ENCODE peak calls at places on chromosomes 12 and 14, in five cellular contexts. L, Z, Y, U and V are unnamed samples.

GRCh38 chr14:22163051-22163450 is 426.0 kb downstream of the DAD1 start:
- DNase-seq in L (no peak), Z (no peak), Y (no peak), U (no peak), V (no peak)

GRCh38 chr12:108801736-108802665 is 55.4 kb downstream of the SSH1 start:
- DNase-seq in L (no peak), Z (no peak), Y (no peak), U (no peak), V (no peak)

GRCh38 chr14:64504897-64505771 is 564 bp downstream of the ZBTB1 start:
- DNase-seq in L (no peak), Z (peak), Y (peak), U (no peak), V (peak)

GRCh38 chr12:89311703-89312293 is 40.5 kb downstream of the DUSP6 start:
- DNase-seq in L (no peak), Z (no peak), Y (no peak), U (no peak), V (no peak)

GRCh38 chr12:6272300-6273208 is 37.9 kb upstream of the PLEKHG6 start:
- DNase-seq in L (no peak), Z (peak), Y (no peak), U (no peak), V (peak)

GRCh38 chr12:21169878-21170472 is 39.0 kb downstream of the SLCO1B1 start:
- DNase-seq in L (peak), Z (peak), Y (peak), U (no peak), V (peak)

GRCh38 chr14:90456551-90456950 is 59.7 kb downstream of the CALM1 start:
- DNase-seq in L (no peak), Z (no peak), Y (no peak), U (no peak), V (no peak)

GRCh38 chr12:102873077-102873476 is 44.0 kb downstream of the PAH start:
- DNase-seq in L (no peak), Z (no peak), Y (no peak), U (no peak), V (no peak)

GRCh38 chr12:93572712-93573551 is 457 bp downstream of the SOCS2 start:
- DNase-seq in L (no peak), Z (no peak), Y (peak), U (no peak), V (no peak)

GRCh38 chr12:88639361-88639760 is 59.1 kb upstream of the KITLG start:
- DNase-seq in L (no peak), Z (no peak), Y (no peak), U (no peak), V (no peak)

GRCh38 chr12:46585854-46586621 is 213.5 kb upstream of the SLC38A2 start:
- DNase-seq in L (no peak), Z (peak), Y (no peak), U (no peak), V (peak)

GRCh38 chr14:102213470-102213869 is 73.8 kb downstream of the WDR20 start:
- DNase-seq in L (no peak), Z (no peak), Y (no peak), U (no peak), V (no peak)

GRCh38 chr12:30779578-30779977 is 24.8 kb upstream of the CAPRIN2 start:
- DNase-seq in L (no peak), Z (no peak), Y (no peak), U (no peak), V (no peak)

GRCh38 chr12:44500423-44500822 is 375.7 kb downstream of the NELL2 start:
- DNase-seq in L (no peak), Z (no peak), Y (no peak), U (no peak), V (no peak)

GRCh38 chr12:117134059-117134458 is 34.8 kb upstream of the TESC start:
- DNase-seq in L (no peak), Z (no peak), Y (no peak), U (no peak), V (no peak)

GRCh38 chr14:54467280-54467679 is 21.5 kb downstream of the GMFB start:
- DNase-seq in L (no peak), Z (no peak), Y (no peak), U (no peak), V (no peak)

GRCh38 chr12:15830538-15830937 is 41.4 kb upstream of the EPS8 start:
- DNase-seq in L (no peak), Z (no peak), Y (no peak), U (no peak), V (no peak)

GRCh38 chr14:93965287-93965821 is 11.0 kb downstream of the ASB2 start:
- DNase-seq in L (no peak), Z (no peak), Y (no peak), U (no peak), V (no peak)

GRCh38 chr12:27913999-27914614 is 58.4 kb downstream of the PTHLH start:
- DNase-seq in L (no peak), Z (no peak), Y (no peak), U (peak), V (no peak)

GRCh38 chr14:92040431-92041040 is 677 bp upstream of the TRIP11 start:
- DNase-seq in L (no peak), Z (peak), Y (peak), U (peak), V (no peak)

GRCh38 chr12:78085562-78086182 is 255.0 kb downstream of the NAV3 start:
- DNase-seq in L (no peak), Z (no peak), Y (no peak), U (no peak), V (no peak)

GRCh38 chr12:6425588-6426531 is 18.9 kb upstream of the CD27 start:
- DNase-seq in L (no peak), Z (no peak), Y (no peak), U (no peak), V (no peak)

GRCh38 chr14:60565211-60565610 is 56.3 kb downstream of the SIX6 start:
- DNase-seq in L (no peak), Z (no peak), Y (no peak), U (no peak), V (no peak)

GRCh38 chr14:54166049-54166950 is 209.7 kb upstream of the BMP4 start:
- DNase-seq in L (no peak), Z (no peak), Y (no peak), U (no peak), V (no peak)

GRCh38 chr12:65464930-65465329 is 186.4 kb downstream of the MSRB3 start:
- DNase-seq in L (no peak), Z (no peak), Y (no peak), U (no peak), V (no peak)

GRCh38 chr12:4274960-4275868 is 1.7 kb downstream of the CCND2 start:
- DNase-seq in L (no peak), Z (no peak), Y (no peak), U (no peak), V (no peak)

GRCh38 chr14:99564256-99564902 is 39.6 kb downstream of the CCDC85C start:
- DNase-seq in L (no peak), Z (no peak), Y (peak), U (no peak), V (no peak)

GRCh38 chr12:2998789-2999264 is 39.6 kb downstream of the TEAD4 start:
- DNase-seq in L (no peak), Z (no peak), Y (no peak), U (no peak), V (peak)

GRCh38 chr14:91845652-91846051 is 21.7 kb downstream of the TC2N start:
- DNase-seq in L (no peak), Z (no peak), Y (no peak), U (no peak), V (no peak)

GRCh38 chr14:89586258-89587127 is 169.5 kb upstream of the FOXN3 start:
- DNase-seq in L (no peak), Z (no peak), Y (no peak), U (no peak), V (no peak)

GRCh38 chr14:46985529-46986137 is 334.1 kb upstream of the RPL10L start:
- DNase-seq in L (no peak), Z (no peak), Y (no peak), U (no peak), V (no peak)

GRCh38 chr12:46224401-46224800 is 44.4 kb downstream of the SLC38A1 start:
- DNase-seq in L (no peak), Z (no peak), Y (no peak), U (no peak), V (no peak)

GRCh38 chr12:84035766-84036165 is 876.8 kb downstream of the SLC6A15 start:
- DNase-seq in L (no peak), Z (no peak), Y (no peak), U (no peak), V (no peak)

GRCh38 chr12:131869871-131870418 is 24.5 kb upstream of the ULK1 start:
- DNase-seq in L (peak), Z (no peak), Y (peak), U (no peak), V (no peak)

GRCh38 chr12:6306599-6307220 is 3.8 kb upstream of the PLEKHG6 start:
- DNase-seq in L (no peak), Z (no peak), Y (no peak), U (no peak), V (no peak)

GRCh38 chr14:30998100-30998706 is 27.2 kb upstream of the AP4S1 start:
- DNase-seq in L (no peak), Z (no peak), Y (no peak), U (no peak), V (no peak)

GRCh38 chr12:108734200-108734906 is 3.0 kb upstream of the CORO1C start:
- DNase-seq in L (no peak), Z (peak), Y (no peak), U (peak), V (peak)

GRCh38 chr14:58298477-58298879 is at the start of gene ARID4A:
- DNase-seq in L (no peak), Z (no peak), Y (no peak), U (no peak), V (peak)

GRCh38 chr14:61475316-61475715 is 153.9 kb downstream of the PRKCH start:
- DNase-seq in L (no peak), Z (peak), Y (no peak), U (no peak), V (peak)

GRCh38 chr12:49787672-49788071 is 40.5 kb downstream of the NCKAP5L start:
- DNase-seq in L (no peak), Z (no peak), Y (no peak), U (no peak), V (no peak)

GRCh38 chr12:49790741-49791140 is 37.5 kb downstream of the NCKAP5L start:
- DNase-seq in L (no peak), Z (no peak), Y (no peak), U (no peak), V (no peak)

GRCh38 chr12:49791156-49791555 is 37.1 kb downstream of the NCKAP5L start:
- DNase-seq in L (no peak), Z (no peak), Y (no peak), U (no peak), V (no peak)

GRCh38 chr12:49791700-49792099 is 36.5 kb downstream of the NCKAP5L start:
- DNase-seq in L (no peak), Z (no peak), Y (no peak), U (no peak), V (no peak)

DNA sequence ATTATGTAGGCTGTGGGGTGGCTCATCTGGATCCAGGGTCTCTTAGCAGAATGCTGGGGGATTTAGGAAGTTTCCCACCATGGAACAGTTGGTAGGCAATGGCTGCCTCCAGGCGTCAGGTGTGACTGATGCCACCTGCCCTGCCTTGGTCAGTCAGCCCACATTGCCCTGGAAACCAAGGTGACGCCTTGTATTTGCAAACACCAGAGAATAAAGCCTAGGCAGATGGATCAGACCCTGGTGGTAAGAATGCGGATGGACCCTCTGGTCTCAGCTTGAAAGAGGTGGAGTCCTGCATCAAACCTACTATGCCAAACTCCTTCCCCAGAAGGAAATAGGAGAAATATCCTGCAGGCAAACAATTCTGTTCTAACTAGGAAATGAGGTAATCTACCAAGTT is 38.2 kb downstream of the NCKAP5L start:
- DNase-seq in L (no peak), Z (no peak), Y (no peak), U (no peak), V (no peak)
- TF ChIP-seq SIN3A in L (no peak), Z (no peak), Y (no peak), U (no peak), V (no peak)

GRCh38 chr14:50946234-50946935 is 2.1 kb upstream of the PYGL start:
- DNase-seq in L (no peak), Z (no peak), Y (no peak), U (no peak), V (no peak)
- TF ChIP-seq SIN3A in L (no peak), Z (no peak), Y (no peak), U (no peak), V (no peak)

DNA sequence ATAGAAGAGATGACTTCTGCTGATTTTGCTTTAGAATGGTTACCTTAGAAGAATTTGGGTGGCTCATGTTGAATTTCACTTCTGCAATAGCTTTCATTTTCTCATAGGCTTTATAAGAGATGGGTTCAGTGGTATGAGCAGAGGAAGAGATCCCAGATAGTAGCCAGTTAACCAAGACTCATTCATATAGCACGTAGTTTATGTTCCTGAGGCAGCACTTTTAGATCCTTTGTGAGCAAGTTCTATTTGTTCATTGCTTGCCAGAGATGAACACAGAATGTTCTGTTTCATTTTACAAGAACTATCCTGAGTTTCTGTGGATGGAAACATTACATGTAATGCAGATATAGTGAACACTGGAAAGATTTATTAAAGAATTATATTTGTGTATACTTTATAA is 32.2 kb downstream of the RAB21 start:
- DNase-seq in L (no peak), Z (no peak), Y (no peak), U (no peak), V (no peak)
- TF ChIP-seq SIN3A in L (no peak), Z (no peak), Y (no peak), U (no peak), V (no peak)

GRCh38 chr12:1880153-1880845 is 38.2 kb downstream of the CACNA2D4 start:
- DNase-seq in L (no peak), Z (no peak), Y (peak), U (no peak), V (no peak)

GRCh38 chr12:1881301-1881700 is 37.2 kb downstream of the CACNA2D4 start:
- DNase-seq in L (no peak), Z (no peak), Y (no peak), U (no peak), V (no peak)

GRCh38 chr12:1881936-1882335 is 36.5 kb downstream of the CACNA2D4 start:
- DNase-seq in L (no peak), Z (no peak), Y (peak), U (no peak), V (no peak)

GRCh38 chr12:1879633-1880032 is 38.8 kb downstream of the CACNA2D4 start:
- DNase-seq in L (no peak), Z (no peak), Y (peak), U (no peak), V (no peak)

DNA sequence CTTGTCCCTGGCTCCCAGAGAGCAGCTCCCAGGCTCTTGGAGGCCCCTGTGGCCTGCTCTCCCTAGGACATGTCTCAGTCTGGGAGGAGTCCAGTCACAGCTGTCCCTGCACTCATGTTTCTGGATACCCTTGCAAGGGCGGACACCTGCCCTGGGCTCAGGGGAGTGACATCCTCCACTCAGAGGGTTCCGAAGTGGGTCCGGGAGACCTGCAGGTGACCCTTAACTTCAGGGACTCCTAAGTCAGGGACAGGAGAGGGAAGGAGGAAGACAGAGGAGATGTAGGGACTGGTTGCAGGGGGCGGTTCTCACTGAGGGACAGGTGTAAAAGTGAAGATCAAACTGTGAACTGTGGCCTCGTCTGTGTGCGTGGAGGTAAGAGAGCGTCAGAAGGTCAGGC is 37.6 kb downstream of the CACNA2D4 start:
- DNase-seq in L (no peak), Z (no peak), Y (peak), U (no peak), V (no peak)
- TF ChIP-seq SIN3A in L (no peak), Z (no peak), Y (no peak), U (no peak), V (no peak)

GRCh38 chr14:105250986-105251385 is 2.7 kb downstream of the BTBD6 start:
- DNase-seq in L (no peak), Z (no peak), Y (no peak), U (no peak), V (no peak)

GRCh38 chr14:105248368-105249174 is at the start of gene BTBD6:
- DNase-seq in L (no peak), Z (peak), Y (peak), U (peak), V (no peak)

GRCh38 chr14:105250008-105250366 is 1.7 kb downstream of the BTBD6 start:
- DNase-seq in L (no peak), Z (no peak), Y (no peak), U (no peak), V (no peak)

GRCh38 chr14:105247715-105248367 is 492 bp upstream of the BTBD6 start:
- DNase-seq in L (no peak), Z (no peak), Y (no peak), U (no peak), V (no peak)

DNA sequence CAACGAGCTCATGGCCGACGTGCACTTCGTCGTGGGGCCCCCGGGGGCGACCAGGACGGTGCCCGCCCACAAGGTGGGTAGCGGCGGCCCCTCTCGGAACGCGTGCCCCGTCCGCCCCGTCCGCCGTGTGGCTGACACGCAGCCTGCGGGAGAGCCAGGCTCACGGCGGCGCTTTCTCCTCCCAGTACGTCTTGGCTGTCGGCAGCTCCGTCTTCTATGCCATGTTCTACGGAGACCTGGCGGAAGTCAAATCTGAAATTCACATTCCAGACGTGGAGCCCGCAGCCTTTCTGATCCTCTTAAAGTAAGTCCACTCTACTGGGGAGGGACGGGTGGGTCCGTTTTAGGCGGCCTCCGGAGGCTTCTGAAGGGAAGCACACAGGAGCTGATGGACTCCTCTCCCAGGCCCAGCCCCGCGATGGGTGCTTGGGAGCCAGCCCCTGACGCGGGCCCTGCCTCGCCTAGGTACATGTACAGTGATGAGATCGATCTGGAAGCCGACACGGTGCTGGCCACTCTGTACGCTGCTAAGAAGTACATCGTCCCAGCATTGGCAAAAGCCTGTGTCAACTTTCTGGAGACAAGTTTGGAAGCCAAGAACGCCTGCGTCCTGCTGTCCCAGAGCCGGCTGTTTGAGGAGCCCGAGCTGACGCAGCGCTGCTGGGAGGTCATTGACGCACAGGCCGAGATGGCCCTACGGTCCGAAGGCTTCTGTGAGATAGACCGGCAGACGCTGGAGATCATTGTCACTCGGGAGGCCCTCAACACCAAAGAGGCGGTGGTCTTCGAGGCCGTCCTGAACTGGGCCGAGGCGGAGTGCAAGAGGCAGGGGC is 1.1 kb downstream of the BTBD6 start:
- DNase-seq in L (no peak), Z (no peak), Y (peak), U (no peak), V (no peak)
- TF ChIP-seq SIN3A in L (no peak), Z (no peak), Y (no peak), U (no peak), V (no peak)